ENCODE peak calls at places on chromosomes 5 and 9, in seven cellular contexts. G is lung microvascular endothelial cell; Q is ascending aorta; P is NCI-H1105; M is activated T-cell treated with anti-CD3 and anti-CD28 coated beads, Interleukin-2, amount 50 U/mL, for 1 hour; A is activated CD8-positive, alpha-beta memory T cell treated with anti-CD3 and anti-CD28 coated beads, Interleukin-2, amount 50 U/mL, for 4 hours; Y is stimulated activated CD4-positive, alpha-beta T cell treated with anti-CD3 and anti-CD28 coated beads, Interleukin-2, amount 100 ng/mL, for 4 hours. E is an unnamed sample.

GRCh38 chr9:90808890-90809685 is 7.5 kb downstream of the SYK start:
- DNase-seq in P (no peak), G (no peak), Q (no peak), Y (no peak), M (no peak), A (no peak), E (no peak)

GRCh38 chr9:90044710-90045151 is 439.9 kb downstream of the GADD45G start:
- DNase-seq in M (no peak), G (peak), A (no peak), P (peak), Y (no peak), Q (no peak), E (no peak)

GRCh38 chr9:104879555-104880318 is 48.2 kb downstream of the ABCA1 start:
- DNase-seq in A (no peak), G (no peak), Y (no peak), Q (no peak), P (no peak), M (no peak), E (no peak)

GRCh38 chr9:76090909-76091308 is 200.4 kb downstream of the PCSK5 start:
- DNase-seq in P (no peak), M (no peak), G (no peak), Q (no peak), Y (no peak), A (no peak), E (no peak)

GRCh38 chr9:134101623-134102149 is 33.9 kb upstream of the BRD3 start:
- DNase-seq in M (no peak), A (no peak), Y (no peak), Q (no peak), G (no peak), P (no peak), E (no peak)

GRCh38 chr5:135842737-135843136 is 8.3 kb downstream of the SLC25A48 start:
- DNase-seq in P (no peak), M (no peak), Y (no peak), G (no peak), A (no peak), Q (no peak), E (no peak)

GRCh38 chr5:131534995-131535394 is 100.0 kb downstream of the RAPGEF6 start:
- DNase-seq in A (no peak), G (no peak), P (no peak), Y (no peak), Q (no peak), M (no peak), E (no peak)

GRCh38 chr9:104577263-104577662 is 8.3 kb downstream of the OR13C8 start:
- DNase-seq in Y (no peak), M (no peak), G (no peak), A (no peak), Q (no peak), P (no peak), E (no peak)

GRCh38 chr5:66171349-66172344 is 27.5 kb downstream of the SREK1 start:
- DNase-seq in Q (no peak), A (peak), Y (peak), G (peak), P (no peak), M (no peak), E (peak)

GRCh38 chr5:21244982-21245381 is 1257.0 kb upstream of the CDH18 start:
- DNase-seq in Q (no peak), A (no peak), P (no peak), M (no peak), Y (no peak), G (no peak), E (no peak)

GRCh38 chr5:115480245-115480644 is 64.3 kb downstream of the FEM1C start:
- DNase-seq in P (no peak), Y (no peak), G (no peak), M (no peak), Q (no peak), A (no peak), E (no peak)

GRCh38 chr9:128081052-128081451 is 13.0 kb downstream of the SLC25A25 start:
- DNase-seq in Y (no peak), M (no peak), G (no peak), Q (no peak), P (no peak), A (no peak), E (no peak)

GRCh38 chr9:134295746-134296250 is 30.5 kb upstream of the RXRA start:
- DNase-seq in A (no peak), G (no peak), M (no peak), Y (no peak), P (no peak), Q (no peak), E (no peak)

GRCh38 chr5:58294598-58295298 is 165.1 kb downstream of the PLK2 start:
- DNase-seq in P (no peak), Y (no peak), M (no peak), G (peak), Q (no peak), A (no peak), E (no peak)

GRCh38 chr9:37676411-37676830 is 25.7 kb downstream of the FRMPD1 start:
- DNase-seq in M (no peak), Y (no peak), A (no peak), G (no peak), P (peak), Q (no peak), E (no peak)

GRCh38 chr9:137804908-137805356 is 72.7 kb upstream of the CACNA1B start:
- DNase-seq in Q (no peak), A (no peak), Y (no peak), M (no peak), G (no peak), P (no peak), E (no peak)

GRCh38 chr9:133735415-133735775 is 2.8 kb downstream of the SARDH start:
- DNase-seq in A (no peak), M (no peak), G (no peak), Q (no peak), P (no peak), Y (no peak), E (no peak)

GRCh38 chr9:120688758-120689157 is 25.5 kb downstream of the MEGF9 start:
- DNase-seq in Q (no peak), M (no peak), P (no peak), G (no peak), Y (no peak), A (no peak), E (no peak)

GRCh38 chr5:115816226-115817042 is at the start of gene CDO1:
- DNase-seq in A (no peak), Y (no peak), Q (no peak), G (peak), P (no peak), M (peak), E (no peak)

GRCh38 chr5:16564468-16564867 is 52.3 kb downstream of the RETREG1 start:
- DNase-seq in G (no peak), A (no peak), P (no peak), M (no peak), Q (no peak), Y (no peak), E (no peak)

GRCh38 chr5:74579215-74579614 is 61.3 kb downstream of the ENC1 start:
- DNase-seq in A (peak), M (peak), G (no peak), Y (peak), Q (no peak), P (no peak), E (peak)

GRCh38 chr9:93640027-93640426 is 63.6 kb downstream of the PHF2 start:
- DNase-seq in P (no peak), M (no peak), G (no peak), Q (no peak), Y (no peak), A (no peak), E (no peak)

GRCh38 chr9:88746029-88746743 is 211.2 kb downstream of the NXNL2 start:
- DNase-seq in M (no peak), A (no peak), Y (no peak), Q (no peak), G (no peak), P (no peak), E (no peak)

GRCh38 chr5:154334406-154335041 is 111.3 kb upstream of the SAP30L start:
- DNase-seq in Q (no peak), Y (no peak), M (no peak), P (no peak), A (no peak), G (peak), E (no peak)

GRCh38 chr5:109656829-109657228 is 32.9 kb upstream of the MAN2A1 start:
- DNase-seq in Y (peak), Q (peak), P (no peak), M (peak), A (peak), G (peak), E (peak)

GRCh38 chr9:125437771-125438221 is 176.2 kb downstream of the GAPVD1 start:
- DNase-seq in Y (no peak), A (no peak), G (no peak), Q (no peak), M (no peak), P (no peak), E (no peak)

GRCh38 chr5:179126506-179126991 is 66.4 kb downstream of the ZNF354C start:
- DNase-seq in Q (no peak), G (no peak), M (no peak), Y (no peak), A (no peak), P (no peak), E (no peak)

GRCh38 chr5:60487885-60488425 is 212.0 kb downstream of the DEPDC1B start:
- DNase-seq in M (no peak), A (no peak), G (no peak), Y (no peak), P (peak), Q (no peak), E (no peak)

GRCh38 chr5:65809817-65810531 is 88.0 kb downstream of the NLN start:
- DNase-seq in M (no peak), Y (no peak), A (no peak), Q (no peak), P (no peak), G (no peak), E (no peak)

GRCh38 chr5:101675510-101675909 is 620.6 kb downstream of the SLCO4C1 start:
- DNase-seq in M (no peak), Q (no peak), P (peak), Y (no peak), G (no peak), A (no peak), E (no peak)

GRCh38 chr9:21551401-21551800 is 69.3 kb upstream of the IFNE start:
- DNase-seq in Q (no peak), A (no peak), P (no peak), G (no peak), Y (no peak), M (no peak), E (no peak)

GRCh38 chr9:122218885-122219855 is 9.6 kb downstream of the LHX6 start:
- DNase-seq in Q (no peak), Y (no peak), G (peak), A (no peak), M (no peak), P (no peak), E (no peak)

GRCh38 chr9:78788101-78788500 is 491.2 kb downstream of the PSAT1 start:
- DNase-seq in P (no peak), Q (no peak), Y (no peak), G (no peak), A (no peak), M (no peak), E (no peak)

GRCh38 chr9:115109486-115109885 is 8.5 kb downstream of the TNC start:
- DNase-seq in Q (no peak), Y (no peak), G (no peak), P (no peak), M (no peak), A (no peak), E (no peak)

GRCh38 chr5:132779961-132780360 is 2.9 kb upstream of the SEPTIN8 start:
- DNase-seq in P (no peak), G (no peak), Q (no peak), A (no peak), M (no peak), Y (no peak), E (no peak)

GRCh38 chr5:45336464-45336863 is 359.7 kb downstream of the HCN1 start:
- DNase-seq in G (no peak), A (no peak), Y (no peak), Q (no peak), P (no peak), M (no peak), E (no peak)

GRCh38 chr5:111502976-111503375 is 9.4 kb downstream of the STARD4 start:
- DNase-seq in P (no peak), Q (no peak), M (no peak), Y (no peak), G (no peak), A (no peak), E (no peak)

E was measured in activated CD4-positive, alpha-beta T cell treated with anti-CD3 and anti-CD28 coated beads, Interleukin-2, amount 50 U/mL, for 4 hours.